ENCODE peak calls at places on chromosomes 5 and 9, in nine cellular contexts. One of them, this sample, is unnamed.

GRCh38 chr5:13994606-13995336 is 50.3 kb upstream of the DNAH5 start:
- DNase-seq in EH: peak; percentile 20
- DNase-seq in heart left ventricle: no peak
- DNase-seq in fibroblast of mammary gland: peak; percentile 37
- DNase-seq in NCI-H1092: peak; percentile 33
- DNase-seq in astrocyte of the hippocampus: no peak
- DNase-seq in stimulated activated naive CD8-positive, alpha-beta T cell treated with anti-CD3 and anti-CD28 coated beads, Interleukin-15, amount 100 ng/mL, for 72 hours: no peak
- DNase-seq in T-helper 2 cell: no peak
- DNase-seq in iPS-NIHi11: no peak
- DNase-seq in this sample: no peak

GRCh38 chr5:169094586-169095409 is 206.1 kb downstream of the SLIT3 start:
- DNase-seq in EH: peak; percentile 55
- DNase-seq in heart left ventricle: no peak
- DNase-seq in fibroblast of mammary gland: peak; percentile 44
- DNase-seq in NCI-H1092: no peak
- DNase-seq in astrocyte of the hippocampus: peak; percentile 42
- DNase-seq in stimulated activated naive CD8-positive, alpha-beta T cell treated with anti-CD3 and anti-CD28 coated beads, Interleukin-15, amount 100 ng/mL, for 72 hours: no peak
- DNase-seq in T-helper 2 cell: no peak
- DNase-seq in iPS-NIHi11: no peak
- DNase-seq in this sample: no peak

GRCh38 chr5:122030251-122030650 is 47.8 kb downstream of the LOX start:
- DNase-seq in EH: peak; percentile 24
- DNase-seq in heart left ventricle: no peak
- DNase-seq in fibroblast of mammary gland: no peak
- DNase-seq in NCI-H1092: no peak
- DNase-seq in astrocyte of the hippocampus: no peak
- DNase-seq in stimulated activated naive CD8-positive, alpha-beta T cell treated with anti-CD3 and anti-CD28 coated beads, Interleukin-15, amount 100 ng/mL, for 72 hours: no peak
- DNase-seq in T-helper 2 cell: no peak
- DNase-seq in iPS-NIHi11: no peak
- DNase-seq in this sample: no peak

GRCh38 chr9:5440426-5440825 is 2.7 kb upstream of the PLGRKT start:
- DNase-seq in EH: no peak
- DNase-seq in heart left ventricle: no peak
- DNase-seq in fibroblast of mammary gland: no peak
- DNase-seq in NCI-H1092: no peak
- DNase-seq in astrocyte of the hippocampus: no peak
- DNase-seq in stimulated activated naive CD8-positive, alpha-beta T cell treated with anti-CD3 and anti-CD28 coated beads, Interleukin-15, amount 100 ng/mL, for 72 hours: no peak
- DNase-seq in T-helper 2 cell: no peak
- DNase-seq in iPS-NIHi11: no peak
- DNase-seq in this sample: no peak

GRCh38 chr9:33114746-33115145 is 38.3 kb upstream of the SMU1 start:
- DNase-seq in EH: no peak
- DNase-seq in heart left ventricle: no peak
- DNase-seq in fibroblast of mammary gland: no peak
- DNase-seq in NCI-H1092: no peak
- DNase-seq in astrocyte of the hippocampus: no peak
- DNase-seq in stimulated activated naive CD8-positive, alpha-beta T cell treated with anti-CD3 and anti-CD28 coated beads, Interleukin-15, amount 100 ng/mL, for 72 hours: no peak
- DNase-seq in T-helper 2 cell: no peak
- DNase-seq in iPS-NIHi11: no peak
- DNase-seq in this sample: no peak

GRCh38 chr9:92242115-92242778 is 51.2 kb downstream of the IARS1 start:
- DNase-seq in EH: peak; percentile 68
- DNase-seq in heart left ventricle: no peak
- DNase-seq in fibroblast of mammary gland: peak; percentile 97
- DNase-seq in NCI-H1092: no peak
- DNase-seq in astrocyte of the hippocampus: peak; percentile 67
- DNase-seq in stimulated activated naive CD8-positive, alpha-beta T cell treated with anti-CD3 and anti-CD28 coated beads, Interleukin-15, amount 100 ng/mL, for 72 hours: no peak
- DNase-seq in T-helper 2 cell: no peak
- DNase-seq in iPS-NIHi11: no peak
- DNase-seq in this sample: no peak

GRCh38 chr9:35489313-35490154 is at the start of gene RUSC2:
- DNase-seq in EH: peak; percentile 91
- DNase-seq in heart left ventricle: peak; percentile 91
- DNase-seq in fibroblast of mammary gland: peak; percentile 90
- DNase-seq in NCI-H1092: peak; percentile 87
- DNase-seq in astrocyte of the hippocampus: peak; percentile 97
- DNase-seq in stimulated activated naive CD8-positive, alpha-beta T cell treated with anti-CD3 and anti-CD28 coated beads, Interleukin-15, amount 100 ng/mL, for 72 hours: peak; percentile 75
- DNase-seq in T-helper 2 cell: peak; percentile 44
- DNase-seq in iPS-NIHi11: peak; percentile 82
- DNase-seq in this sample: peak; percentile 84

GRCh38 chr5:115559524-115559923 is 14.9 kb upstream of the FEM1C start:
- DNase-seq in EH: peak; percentile 85
- DNase-seq in heart left ventricle: no peak
- DNase-seq in fibroblast of mammary gland: peak; percentile 72
- DNase-seq in NCI-H1092: no peak
- DNase-seq in astrocyte of the hippocampus: no peak
- DNase-seq in stimulated activated naive CD8-positive, alpha-beta T cell treated with anti-CD3 and anti-CD28 coated beads, Interleukin-15, amount 100 ng/mL, for 72 hours: no peak
- DNase-seq in T-helper 2 cell: no peak
- DNase-seq in iPS-NIHi11: no peak
- DNase-seq in this sample: no peak

GRCh38 chr5:169668732-169669131 is 31.7 kb downstream of the DOCK2 start:
- DNase-seq in EH: peak; percentile 83
- DNase-seq in heart left ventricle: no peak
- DNase-seq in fibroblast of mammary gland: no peak
- DNase-seq in NCI-H1092: no peak
- DNase-seq in astrocyte of the hippocampus: peak; percentile 79
- DNase-seq in stimulated activated naive CD8-positive, alpha-beta T cell treated with anti-CD3 and anti-CD28 coated beads, Interleukin-15, amount 100 ng/mL, for 72 hours: no peak
- DNase-seq in T-helper 2 cell: no peak
- DNase-seq in iPS-NIHi11: peak; percentile 67
- DNase-seq in this sample: no peak

GRCh38 chr5:115857621-115858349 is 16.1 kb downstream of the AP3S1 start:
- DNase-seq in EH: peak; percentile 87
- DNase-seq in heart left ventricle: no peak
- DNase-seq in fibroblast of mammary gland: peak; percentile 32
- DNase-seq in NCI-H1092: no peak
- DNase-seq in astrocyte of the hippocampus: no peak
- DNase-seq in stimulated activated naive CD8-positive, alpha-beta T cell treated with anti-CD3 and anti-CD28 coated beads, Interleukin-15, amount 100 ng/mL, for 72 hours: no peak
- DNase-seq in T-helper 2 cell: no peak
- DNase-seq in iPS-NIHi11: no peak
- DNase-seq in this sample: no peak

GRCh38 chr9:99411479-99412100 is 189.5 kb downstream of the SEC61B start:
- DNase-seq in EH: no peak
- DNase-seq in heart left ventricle: peak; percentile 50
- DNase-seq in fibroblast of mammary gland: no peak
- DNase-seq in NCI-H1092: no peak
- DNase-seq in astrocyte of the hippocampus: no peak
- DNase-seq in stimulated activated naive CD8-positive, alpha-beta T cell treated with anti-CD3 and anti-CD28 coated beads, Interleukin-15, amount 100 ng/mL, for 72 hours: no peak
- DNase-seq in T-helper 2 cell: no peak
- DNase-seq in iPS-NIHi11: peak; percentile 28
- DNase-seq in this sample: peak; percentile 7

GRCh38 chr5:172669808-172670402 is 28.8 kb downstream of the NEURL1B start:
- DNase-seq in EH: no peak
- DNase-seq in heart left ventricle: no peak
- DNase-seq in fibroblast of mammary gland: no peak
- DNase-seq in NCI-H1092: no peak
- DNase-seq in astrocyte of the hippocampus: no peak
- DNase-seq in stimulated activated naive CD8-positive, alpha-beta T cell treated with anti-CD3 and anti-CD28 coated beads, Interleukin-15, amount 100 ng/mL, for 72 hours: no peak
- DNase-seq in T-helper 2 cell: no peak
- DNase-seq in iPS-NIHi11: no peak
- DNase-seq in this sample: no peak

GRCh38 chr9:107932036-107932435 is 442.5 kb upstream of the KLF4 start:
- DNase-seq in EH: peak; percentile 47
- DNase-seq in heart left ventricle: no peak
- DNase-seq in fibroblast of mammary gland: peak; percentile 78
- DNase-seq in NCI-H1092: no peak
- DNase-seq in astrocyte of the hippocampus: no peak
- DNase-seq in stimulated activated naive CD8-positive, alpha-beta T cell treated with anti-CD3 and anti-CD28 coated beads, Interleukin-15, amount 100 ng/mL, for 72 hours: no peak
- DNase-seq in T-helper 2 cell: no peak
- DNase-seq in iPS-NIHi11: no peak
- DNase-seq in this sample: no peak

GRCh38 chr5:154857091-154857533 is 1.3 kb upstream of the CNOT8 start:
- DNase-seq in EH: no peak
- DNase-seq in heart left ventricle: peak; percentile 92
- DNase-seq in fibroblast of mammary gland: no peak
- DNase-seq in NCI-H1092: no peak
- DNase-seq in astrocyte of the hippocampus: no peak
- DNase-seq in stimulated activated naive CD8-positive, alpha-beta T cell treated with anti-CD3 and anti-CD28 coated beads, Interleukin-15, amount 100 ng/mL, for 72 hours: no peak
- DNase-seq in T-helper 2 cell: peak; percentile 65
- DNase-seq in iPS-NIHi11: peak; percentile 31
- DNase-seq in this sample: peak; percentile 56

GRCh38 chr5:20554001-20554400 is 566.0 kb upstream of the CDH18 start:
- DNase-seq in EH: no peak
- DNase-seq in heart left ventricle: no peak
- DNase-seq in fibroblast of mammary gland: peak; percentile 23
- DNase-seq in NCI-H1092: no peak
- DNase-seq in astrocyte of the hippocampus: peak; percentile 7
- DNase-seq in stimulated activated naive CD8-positive, alpha-beta T cell treated with anti-CD3 and anti-CD28 coated beads, Interleukin-15, amount 100 ng/mL, for 72 hours: no peak
- DNase-seq in T-helper 2 cell: no peak
- DNase-seq in iPS-NIHi11: no peak
- DNase-seq in this sample: no peak